ENCODE peak calls at places on chromosomes 7 and 10, in seven cellular contexts. E is H1, W is SK-N-SH, S is GM12878, D is HepG2, T is HCT116, L is K562. Y is an unnamed sample.

GRCh38 chr7:108156897-108157605 is 26.9 kb upstream of the LAMB4 start:
- DNase-seq in S (no peak), W (no peak), E (no peak), D (no peak), T (no peak), L (no peak), Y (no peak)

GRCh38 chr7:17126413-17127374 is 171.8 kb upstream of the AHR start:
- DNase-seq in S (no peak), T (no peak), D (peak; percentile 71), W (no peak), L (no peak), E (no peak), Y (no peak)

GRCh38 chr7:44068054-44068453 is 2.7 kb upstream of the PGAM2 start:
- DNase-seq in D (no peak), E (no peak), T (no peak), W (peak; percentile 73), L (no peak), S (no peak), Y (no peak)

GRCh38 chr10:71753091-71753959 is 20.0 kb downstream of the VSIR start:
- DNase-seq in E (no peak), S (no peak), T (no peak), L (peak; percentile 74), D (peak; percentile 81), W (no peak), Y (no peak)

GRCh38 chr7:84939888-84940287 is 247.0 kb downstream of the SEMA3D start:
- DNase-seq in L (no peak), W (no peak), T (no peak), S (no peak), D (no peak), E (no peak), Y (no peak)

GRCh38 chr10:5292196-5292735 is 72.5 kb upstream of the UCN3 start:
- DNase-seq in D (no peak), T (no peak), S (no peak), E (no peak), W (no peak), L (no peak), Y (no peak)

GRCh38 chr10:69786791-69787190 is 14.9 kb upstream of the COL13A1 start:
- DNase-seq in L (no peak), E (no peak), T (no peak), S (no peak), D (no peak), W (no peak), Y (peak; percentile 20)

GRCh38 chr10:116713846-116714245 is 28.5 kb downstream of the HSPA12A start:
- DNase-seq in W (no peak), E (no peak), D (no peak), T (no peak), L (no peak), S (no peak), Y (no peak)

GRCh38 chr10:95540514-95541052 is 20.6 kb downstream of the SORBS1 start:
- DNase-seq in E (no peak), L (no peak), T (no peak), W (no peak), S (no peak), D (no peak), Y (no peak)

GRCh38 chr7:115477193-115477651 is 553.3 kb downstream of the TFEC start:
- DNase-seq in E (no peak), L (no peak), S (no peak), W (no peak), D (no peak), T (no peak), Y (peak; percentile 13)

GRCh38 chr7:82740246-82740848 is 296.8 kb upstream of the CACNA2D1 start:
- DNase-seq in E (no peak), L (no peak), D (peak; percentile 28), S (no peak), T (peak; percentile 50), W (peak; percentile 48), Y (peak; percentile 63)

GRCh38 chr7:45181286-45181960 is 23.8 kb downstream of the RAMP3 start:
- DNase-seq in S (no peak), D (no peak), T (no peak), E (no peak), L (no peak), W (no peak), Y (no peak)

GRCh38 chr7:151781161-151781845 is 95.6 kb downstream of the PRKAG2 start:
- DNase-seq in D (no peak), E (no peak), T (no peak), L (no peak), S (no peak), W (no peak), Y (no peak)

GRCh38 chr7:117085275-117085674 is 132.0 kb downstream of the ST7 start:
- DNase-seq in D (no peak), L (no peak), W (no peak), S (no peak), T (no peak), E (no peak), Y (no peak)

GRCh38 chr10:15344876-15345285 is 26.2 kb downstream of the FAM171A1 start:
- DNase-seq in W (no peak), E (no peak), T (no peak), L (no peak), S (no peak), D (peak; percentile 98), Y (no peak)

GRCh38 chr7:1555046-1555812 is 776 bp downstream of the TMEM184A start:
- DNase-seq in E (no peak), W (peak; percentile 74), T (no peak), S (no peak), D (peak; percentile 88), L (peak; percentile 85), Y (peak; percentile 73)

GRCh38 chr7:95478139-95479037 is 7.4 kb upstream of the ASB4 start:
- DNase-seq in E (no peak), L (peak; percentile 19), S (no peak), D (peak; percentile 77), T (no peak), W (no peak), Y (no peak)

GRCh38 chr10:104199567-104199966 is 32.6 kb downstream of the CFAP43 start:
- DNase-seq in T (no peak), S (no peak), W (no peak), E (no peak), D (peak; percentile 5), L (no peak), Y (no peak)

GRCh38 chr10:124545346-124545745 is 83.7 kb downstream of the LHPP start:
- DNase-seq in D (no peak), T (no peak), S (no peak), W (no peak), L (no peak), E (no peak), Y (no peak)

DNA sequence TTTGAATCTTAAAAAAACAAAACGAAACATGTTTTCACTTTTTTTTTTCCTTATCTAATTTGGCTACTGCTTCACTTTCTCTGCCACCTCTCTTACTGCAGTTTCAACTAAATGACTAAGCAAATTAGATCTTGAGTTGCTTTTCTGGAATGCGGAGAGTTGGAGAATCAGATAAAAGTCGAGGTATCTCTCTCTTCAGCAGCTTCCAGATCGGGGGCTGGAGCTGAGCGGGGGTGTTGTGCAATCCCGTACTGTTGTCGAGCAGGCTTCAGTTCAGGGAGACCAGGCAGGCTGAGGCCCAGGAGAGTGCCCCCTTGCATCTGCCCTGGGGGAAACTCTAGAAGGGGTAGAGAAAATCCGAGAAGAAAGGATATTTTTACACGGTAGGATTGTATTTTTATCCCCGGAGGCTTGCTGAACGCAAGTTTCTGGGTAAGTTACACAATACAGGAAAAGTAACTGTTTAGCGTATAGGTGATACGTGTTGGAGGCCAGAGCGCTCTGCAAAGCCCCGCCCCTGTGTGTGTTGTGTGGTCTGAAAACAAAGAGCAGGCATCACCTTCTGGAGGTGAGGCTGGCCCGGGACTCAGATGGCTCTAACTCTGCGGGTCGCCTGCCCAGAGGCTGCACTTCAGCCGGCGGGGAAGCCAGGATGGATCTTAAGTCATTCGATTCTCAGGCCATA is 116.6 kb downstream of the KLF6 start:
- DNase-seq in S (no peak), D (peak; percentile 55), T (no peak), W (no peak), L (peak; percentile 41), E (peak; percentile 47), Y (no peak)
- TF ChIP-seq YY1 in S (no peak), D (no peak), T (no peak), W (no peak), L (no peak), E (no peak), Y (no peak)

GRCh38 chr10:80529604-80530003 is 8.1 kb upstream of the SH2D4B start:
- DNase-seq in D (no peak), S (no peak), E (no peak), L (no peak), W (no peak), T (no peak), Y (no peak)
- TF ChIP-seq YY1 in D (no peak), S (no peak), E (no peak), L (no peak), W (no peak), T (no peak), Y (no peak)

GRCh38 chr7:74025146-74025545 is 2.8 kb upstream of the ELN start:
- DNase-seq in W (no peak), T (no peak), L (no peak), D (no peak), E (no peak), S (no peak), Y (no peak)

GRCh38 chr7:74023786-74024185 is 4.2 kb upstream of the ELN start:
- DNase-seq in T (no peak), S (no peak), W (no peak), L (no peak), E (no peak), D (no peak), Y (no peak)

GRCh38 chr7:74022507-74022906 is 5.5 kb upstream of the ELN start:
- DNase-seq in D (no peak), S (no peak), T (no peak), W (no peak), E (no peak), L (no peak), Y (no peak)

GRCh38 chr7:74021546-74022320 is 6.2 kb upstream of the ELN start:
- DNase-seq in E (no peak), L (no peak), W (no peak), S (no peak), T (no peak), D (no peak), Y (no peak)

DNA sequence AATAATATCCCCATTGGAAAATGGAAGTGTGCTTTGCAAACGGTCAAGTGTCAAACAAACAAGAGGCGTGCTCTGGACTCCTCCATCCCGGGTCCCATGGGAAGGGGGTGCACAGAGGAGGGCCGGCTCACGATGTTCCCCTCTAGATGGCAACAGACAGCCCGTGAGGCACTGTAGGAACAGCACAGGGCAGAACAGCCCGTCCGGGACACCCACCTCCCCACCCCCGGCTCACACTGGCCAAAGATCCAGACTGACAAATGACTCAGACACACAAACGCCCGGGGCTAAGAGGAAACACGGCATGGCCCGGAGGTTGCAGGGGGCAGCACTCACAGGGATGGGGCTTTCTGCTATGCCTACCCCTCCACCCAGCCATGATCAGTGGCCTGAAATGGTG is 4.9 kb upstream of the ELN start:
- DNase-seq in W (peak; percentile 83), S (no peak), L (peak; percentile 50), D (peak; percentile 15), E (no peak), T (no peak), Y (no peak)
- TF ChIP-seq YY1 in W (no peak), S (no peak), L (no peak), D (no peak), E (no peak), T (no peak), Y (no peak)

DNA sequence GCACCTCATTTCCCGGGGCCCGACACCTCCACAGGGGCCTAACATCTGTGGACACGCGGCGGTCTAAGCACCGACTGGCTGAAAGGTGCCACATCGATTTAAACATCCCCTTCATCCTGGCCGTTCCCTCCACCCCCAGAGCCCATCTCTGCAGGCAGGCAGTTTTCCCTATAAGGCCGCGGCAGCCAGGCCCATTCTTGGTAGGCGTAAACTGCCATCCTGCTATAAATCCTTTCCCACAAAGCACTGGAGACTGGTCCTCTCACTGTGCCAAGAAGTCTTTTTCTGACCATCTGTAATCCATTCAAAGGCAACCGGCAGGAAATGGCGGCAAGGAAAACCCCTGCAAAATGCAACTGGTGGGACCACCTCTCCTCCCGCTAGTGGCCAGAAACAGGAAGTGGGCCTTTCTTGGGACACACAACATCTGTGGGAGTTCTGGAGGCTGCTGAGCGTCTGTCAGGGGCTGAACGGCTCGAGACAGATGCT is 22.4 kb downstream of the ATXN7L1 start:
- DNase-seq in W (peak; percentile 56), D (no peak), E (no peak), S (no peak), L (no peak), T (no peak), Y (no peak)
- TF ChIP-seq YY1 in W (no peak), D (no peak), E (no peak), S (no peak), L (no peak), T (no peak), Y (no peak)